ENCODE peak calls at places on chromosomes 16 and 17, in four cellular contexts. One of them, this sample, is unnamed.

GRCh38 chr16:74811911-74812310 is 37.3 kb upstream of the FA2H start:
- DNase-seq in ovary: no peak
- DNase-seq in A549: no peak
- DNase-seq in skeletal muscle cell: no peak
- DNase-seq in this sample: no peak

GRCh38 chr17:72955391-72956140 is 136.9 kb downstream of the SLC39A11 start:
- DNase-seq in skeletal muscle cell: no peak
- DNase-seq in ovary: no peak
- DNase-seq in A549: no peak
- DNase-seq in this sample: no peak

GRCh38 chr17:44102845-44103622 is 20.4 kb downstream of the HDAC5 start:
- DNase-seq in A549: no peak
- DNase-seq in ovary: no peak
- DNase-seq in skeletal muscle cell: no peak
- DNase-seq in this sample: peak

GRCh38 chr16:69326172-69326873 is 4.1 kb downstream of the PDF start:
- DNase-seq in A549: no peak
- DNase-seq in ovary: no peak
- DNase-seq in skeletal muscle cell: no peak
- DNase-seq in this sample: no peak

GRCh38 chr17:78707016-78707415 is 75.1 kb downstream of the CYTH1 start:
- DNase-seq in ovary: no peak
- DNase-seq in skeletal muscle cell: no peak
- DNase-seq in A549: no peak
- DNase-seq in this sample: no peak

GRCh38 chr16:48101069-48101674 is 54.6 kb downstream of the ABCC12 start:
- DNase-seq in skeletal muscle cell: no peak
- DNase-seq in ovary: no peak
- DNase-seq in A549: no peak
- DNase-seq in this sample: no peak

GRCh38 chr17:9702916-9703780 is 57.8 kb downstream of the USP43 start:
- DNase-seq in ovary: no peak
- DNase-seq in skeletal muscle cell: no peak
- DNase-seq in A549: no peak
- DNase-seq in this sample: no peak

GRCh38 chr16:86195863-86196630 is 297.1 kb downstream of the IRF8 start:
- DNase-seq in ovary: no peak
- DNase-seq in skeletal muscle cell: no peak
- DNase-seq in A549: no peak
- DNase-seq in this sample: no peak

GRCh38 chr17:21358682-21359482 is 17.3 kb upstream of the KCNJ12 start:
- DNase-seq in skeletal muscle cell: no peak
- DNase-seq in ovary: no peak
- DNase-seq in A549: no peak
- DNase-seq in this sample: peak

GRCh38 chr16:13236308-13236707 is 334.9 kb downstream of the SHISA9 start:
- DNase-seq in ovary: no peak
- DNase-seq in A549: no peak
- DNase-seq in skeletal muscle cell: no peak
- DNase-seq in this sample: no peak

GRCh38 chr17:43094129-43094834 is 30.9 kb downstream of the BRCA1 start:
- DNase-seq in skeletal muscle cell: peak
- DNase-seq in ovary: no peak
- DNase-seq in A549: no peak
- DNase-seq in this sample: no peak

GRCh38 chr16:29708917-29709600 is 30.1 kb downstream of the QPRT start:
- DNase-seq in ovary: no peak
- DNase-seq in A549: no peak
- DNase-seq in skeletal muscle cell: no peak
- DNase-seq in this sample: no peak

GRCh38 chr16:84729716-84730320 is 30.0 kb downstream of the USP10 start:
- DNase-seq in A549: no peak
- DNase-seq in ovary: no peak
- DNase-seq in skeletal muscle cell: no peak
- DNase-seq in this sample: no peak

GRCh38 chr17:37179893-37180292 is 195.9 kb upstream of the C17orf78 start:
- DNase-seq in A549: no peak
- DNase-seq in ovary: no peak
- DNase-seq in skeletal muscle cell: no peak
- DNase-seq in this sample: no peak

GRCh38 chr16:21263640-21264211 is 14.4 kb downstream of the CRYM start:
- DNase-seq in skeletal muscle cell: no peak
- DNase-seq in A549: peak
- DNase-seq in ovary: no peak
- DNase-seq in this sample: no peak

GRCh38 chr16:9258423-9259051 is 167.1 kb downstream of the HAPSTR1 start:
- DNase-seq in A549: peak
- DNase-seq in ovary: no peak
- DNase-seq in skeletal muscle cell: no peak
- DNase-seq in this sample: no peak

GRCh38 chr17:3678095-3678820 is 9.6 kb downstream of the EMC6 start:
- DNase-seq in ovary: no peak
- DNase-seq in A549: no peak
- DNase-seq in skeletal muscle cell: no peak
- DNase-seq in this sample: no peak

GRCh38 chr16:24174504-24174903 is 81.6 kb upstream of the CACNG3 start:
- DNase-seq in skeletal muscle cell: no peak
- DNase-seq in A549: no peak
- DNase-seq in ovary: no peak
- DNase-seq in this sample: no peak

GRCh38 chr16:24700549-24701392 is 28.7 kb upstream of the TNRC6A start:
- DNase-seq in skeletal muscle cell: peak
- DNase-seq in A549: peak
- DNase-seq in ovary: peak
- DNase-seq in this sample: peak

GRCh38 chr17:10117085-10117484 is 81.3 kb downstream of the GAS7 start:
- DNase-seq in ovary: no peak
- DNase-seq in skeletal muscle cell: no peak
- DNase-seq in A549: no peak
- DNase-seq in this sample: no peak

GRCh38 chr17:27805520-27806146 is 5.3 kb upstream of the NOS2 start:
- DNase-seq in A549: peak
- DNase-seq in skeletal muscle cell: peak
- DNase-seq in ovary: peak
- DNase-seq in this sample: peak

GRCh38 chr17:66364508-66365203 is 62.2 kb downstream of the PRKCA start:
- DNase-seq in skeletal muscle cell: no peak
- DNase-seq in A549: no peak
- DNase-seq in ovary: no peak
- DNase-seq in this sample: no peak

GRCh38 chr16:15574614-15574948 is 68.4 kb downstream of the MARF1 start:
- DNase-seq in ovary: no peak
- DNase-seq in skeletal muscle cell: no peak
- DNase-seq in A549: no peak
- DNase-seq in this sample: no peak

GRCh38 chr17:81223758-81224122 is 975 bp upstream of the CEP131 start:
- DNase-seq in A549: no peak
- DNase-seq in ovary: no peak
- DNase-seq in skeletal muscle cell: no peak
- DNase-seq in this sample: no peak
- H3K4me3 ChIP-seq in A549: peak
- H3K4me3 ChIP-seq in ovary: no peak
- H3K4me3 ChIP-seq in skeletal muscle cell: peak
- H3K4me3 ChIP-seq in this sample: peak

GRCh38 chr17:40497704-40498103 is 3.7 kb downstream of the TNS4 start:
- DNase-seq in A549: no peak
- DNase-seq in ovary: no peak
- DNase-seq in skeletal muscle cell: no peak
- DNase-seq in this sample: no peak
- H3K4me3 ChIP-seq in A549: peak
- H3K4me3 ChIP-seq in ovary: no peak
- H3K4me3 ChIP-seq in skeletal muscle cell: no peak
- H3K4me3 ChIP-seq in this sample: no peak

GRCh38 chr17:32795339-32795979 is 81.5 kb downstream of the MYO1D start:
- DNase-seq in skeletal muscle cell: no peak
- DNase-seq in ovary: no peak
- DNase-seq in A549: no peak
- DNase-seq in this sample: no peak
- H3K4me3 ChIP-seq in skeletal muscle cell: no peak
- H3K4me3 ChIP-seq in ovary: no peak
- H3K4me3 ChIP-seq in A549: no peak
- H3K4me3 ChIP-seq in this sample: no peak

GRCh38 chr17:76261421-76262215 is 3.5 kb upstream of the UBALD2 start:
- DNase-seq in A549: no peak
- DNase-seq in ovary: no peak
- DNase-seq in skeletal muscle cell: no peak
- DNase-seq in this sample: no peak
- H3K4me3 ChIP-seq in A549: no peak
- H3K4me3 ChIP-seq in ovary: no peak
- H3K4me3 ChIP-seq in skeletal muscle cell: no peak
- H3K4me3 ChIP-seq in this sample: no peak

GRCh38 chr16:70800798-70801480 is at the start of gene VAC14:
- DNase-seq in skeletal muscle cell: peak
- DNase-seq in ovary: peak
- DNase-seq in A549: peak
- DNase-seq in this sample: peak

GRCh38 chr16:70804153-70804728 is 3.3 kb upstream of the VAC14 start:
- DNase-seq in ovary: no peak
- DNase-seq in A549: no peak
- DNase-seq in skeletal muscle cell: peak
- DNase-seq in this sample: no peak

GRCh38 chr16:70803354-70803753 is 2.4 kb upstream of the VAC14 start:
- DNase-seq in ovary: no peak
- DNase-seq in A549: no peak
- DNase-seq in skeletal muscle cell: no peak
- DNase-seq in this sample: no peak

GRCh38 chr16:70800306-70800705 is 652 bp downstream of the VAC14 start:
- DNase-seq in ovary: no peak
- DNase-seq in A549: no peak
- DNase-seq in skeletal muscle cell: no peak
- DNase-seq in this sample: no peak

DNA sequence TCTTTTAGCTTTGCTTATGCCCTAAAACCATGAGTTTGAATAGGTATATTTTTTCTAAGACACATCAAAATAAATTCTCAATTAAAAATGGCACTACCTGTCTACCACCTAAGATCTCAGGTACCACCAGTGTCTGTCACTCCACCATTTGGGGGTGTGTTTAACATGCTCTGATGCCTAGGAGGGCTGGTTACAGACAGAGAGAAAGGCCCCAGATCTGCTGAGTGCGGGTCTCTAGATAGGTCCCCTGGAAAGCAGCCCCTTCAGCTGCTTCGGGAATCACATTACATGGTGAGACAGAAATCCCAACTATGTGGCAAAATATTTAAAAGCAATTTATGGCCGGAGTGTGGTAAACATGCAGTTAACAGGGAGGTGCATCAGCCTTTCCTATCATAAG is 653 bp upstream of the VAC14 start:
- DNase-seq in skeletal muscle cell: no peak
- DNase-seq in ovary: no peak
- DNase-seq in A549: no peak
- DNase-seq in this sample: no peak
- H3K4me3 ChIP-seq in skeletal muscle cell: no peak
- H3K4me3 ChIP-seq in ovary: peak
- H3K4me3 ChIP-seq in A549: peak
- H3K4me3 ChIP-seq in this sample: peak

DNA sequence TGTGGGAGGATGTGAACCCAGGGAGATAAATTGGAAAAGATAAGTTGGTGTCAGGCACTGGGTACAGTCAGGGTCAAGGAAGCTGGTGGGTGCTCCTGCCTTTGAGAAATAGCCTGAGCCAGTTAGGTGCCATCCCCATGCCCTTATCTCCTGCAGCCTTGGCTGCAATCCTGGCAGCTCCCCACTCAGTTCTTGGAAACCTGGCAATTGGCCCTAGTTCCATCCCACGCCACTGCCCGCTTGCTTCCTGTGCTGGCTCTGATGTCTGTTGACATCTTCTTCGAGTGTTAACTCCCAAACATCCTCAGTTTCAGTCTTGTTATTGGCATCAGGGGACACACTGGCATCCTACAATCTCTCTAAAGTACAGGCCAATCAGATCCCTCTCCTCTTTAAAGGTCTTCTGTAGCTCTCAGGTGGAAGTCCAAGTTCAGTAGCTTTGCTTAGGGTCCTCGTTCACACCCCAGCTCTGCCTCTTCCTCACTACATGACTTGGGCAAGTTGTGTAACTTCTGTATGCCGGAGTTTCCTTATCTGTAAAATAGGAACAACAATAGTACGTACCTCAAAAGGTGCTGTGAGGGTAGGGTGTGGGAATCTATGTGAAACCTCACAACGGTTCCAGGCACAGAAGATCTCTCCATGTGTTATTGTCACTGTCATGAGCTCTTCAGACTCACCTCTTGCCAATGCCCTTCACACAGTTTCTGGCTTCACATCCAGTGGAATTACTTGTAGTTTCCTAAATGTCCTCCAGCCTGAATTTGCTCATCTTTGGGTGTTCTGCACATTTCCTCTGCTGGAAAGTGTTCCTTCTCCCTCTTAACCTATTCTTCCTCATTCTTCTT is 13.5 kb upstream of the PRKAR1A start:
- DNase-seq in A549: no peak
- DNase-seq in ovary: peak
- DNase-seq in skeletal muscle cell: no peak
- DNase-seq in this sample: peak
- H3K4me3 ChIP-seq in A549: no peak
- H3K4me3 ChIP-seq in ovary: no peak
- H3K4me3 ChIP-seq in skeletal muscle cell: no peak
- H3K4me3 ChIP-seq in this sample: no peak

DNA sequence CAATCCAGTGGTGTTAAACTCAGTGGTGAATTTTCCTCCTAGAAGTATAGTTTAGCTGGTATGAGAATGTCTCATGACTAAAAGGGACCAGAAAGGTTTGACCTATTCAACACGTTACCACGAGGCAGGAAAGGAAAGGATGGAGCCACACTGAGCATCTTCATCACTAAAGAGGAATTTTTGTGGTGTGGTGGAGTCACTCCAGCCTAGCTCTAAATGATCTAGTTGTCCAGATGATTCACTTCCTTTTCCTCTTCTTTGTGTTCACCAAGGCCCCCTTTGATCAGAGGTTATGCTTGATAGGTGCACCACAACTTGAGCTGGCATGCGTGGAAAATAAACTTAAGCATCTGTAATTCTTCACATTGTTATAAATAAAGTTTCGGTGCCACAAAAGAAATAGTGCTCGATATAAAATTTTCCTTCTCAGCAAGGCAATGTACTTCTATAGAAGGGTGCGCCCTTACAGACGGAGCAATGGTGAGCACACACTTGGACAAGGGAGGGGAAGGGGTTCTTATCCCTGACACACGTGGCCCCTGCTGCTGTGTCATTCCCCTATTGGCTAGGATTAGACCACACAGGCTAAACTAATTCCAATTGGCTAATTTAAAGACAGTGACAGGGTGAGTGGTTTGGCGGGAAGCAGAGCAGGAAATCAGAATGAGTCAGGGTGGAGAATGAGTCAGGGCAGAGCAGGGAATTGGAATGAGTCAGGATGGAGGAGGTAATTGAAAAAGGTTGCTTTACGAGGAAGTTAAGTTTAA is 254.6 kb downstream of the HS3ST3A1 start:
- DNase-seq in ovary: no peak
- DNase-seq in skeletal muscle cell: peak
- DNase-seq in A549: no peak
- DNase-seq in this sample: no peak
- H3K4me3 ChIP-seq in ovary: no peak
- H3K4me3 ChIP-seq in skeletal muscle cell: no peak
- H3K4me3 ChIP-seq in A549: no peak
- H3K4me3 ChIP-seq in this sample: no peak

This sample was measured in left ventricle myocardium inferior.